ENCODE peak calls at places on chromosomes 4 and X, in six cellular contexts. S, R, N, F, E and Q are unnamed samples.

GRCh38 chrX:109959356-109959871 is 43.5 kb upstream of the TMEM164 start:
- DNase-seq in S (no peak), F (no peak), R (no peak), E (no peak), N (no peak), Q (no peak)

GRCh38 chrX:123959281-123960063 is 2.0 kb upstream of the STAG2 start:
- DNase-seq in F (no peak), S (no peak), E (no peak), R (peak), N (no peak), Q (peak)

GRCh38 chr4:122783301-122784215 is 43.1 kb upstream of the FGF2 start:
- DNase-seq in E (no peak), S (no peak), N (peak), R (peak), F (peak), Q (peak)

GRCh38 chrX:150449313-150449712 is 86.2 kb downstream of the MAMLD1 start:
- DNase-seq in S (no peak), N (no peak), F (no peak), R (no peak), E (no peak), Q (no peak)

GRCh38 chr4:2066011-2066551 is 7.0 kb downstream of the NAT8L start:
- DNase-seq in E (peak), R (no peak), S (no peak), F (no peak), N (no peak), Q (no peak)

GRCh38 chr4:101102114-101102752 is 245.1 kb downstream of the PPP3CA start:
- DNase-seq in R (peak), F (no peak), S (no peak), E (no peak), N (peak), Q (peak)

GRCh38 chr4:42638993-42639392 is 17.9 kb downstream of the ATP8A1 start:
- DNase-seq in F (no peak), R (no peak), S (no peak), N (no peak), E (no peak), Q (no peak)

GRCh38 chr4:122963222-122963621 is 40.8 kb upstream of the NUDT6 start:
- DNase-seq in R (peak), S (no peak), F (no peak), N (no peak), E (no peak), Q (no peak)

GRCh38 chr4:57147335-57148060 is 37.3 kb upstream of the IGFBP7 start:
- DNase-seq in E (no peak), N (no peak), R (peak), S (no peak), F (no peak), Q (no peak)

GRCh38 chrX:37060999-37061398 is 52.8 kb downstream of the FAM47C start:
- DNase-seq in N (peak), E (no peak), F (no peak), S (no peak), R (peak), Q (no peak)

GRCh38 chr4:184453402-184454160 is 20.8 kb downstream of the IRF2 start:
- DNase-seq in E (no peak), N (peak), R (peak), F (no peak), S (no peak), Q (no peak)

GRCh38 chr4:125198916-125199315 is 115.8 kb upstream of the FAT4 start:
- DNase-seq in N (no peak), S (no peak), E (no peak), F (no peak), R (no peak), Q (no peak)

GRCh38 chr4:179116011-179116410 is 1673.8 kb upstream of the AGA start:
- DNase-seq in E (no peak), N (no peak), R (no peak), F (no peak), S (no peak), Q (no peak)

GRCh38 chr4:86376850-86377249 is 17.0 kb upstream of the MAPK10 start:
- DNase-seq in N (no peak), E (no peak), R (no peak), F (no peak), S (no peak), Q (no peak)

GRCh38 chr4:94689155-94689554 is 68.6 kb upstream of the BMPR1B start:
- DNase-seq in N (no peak), R (no peak), F (no peak), E (no peak), S (no peak), Q (no peak)

GRCh38 chr4:70778888-70779422 is 57.2 kb downstream of the RUFY3 start:
- DNase-seq in E (no peak), S (no peak), R (peak), N (no peak), F (no peak), Q (no peak)

GRCh38 chrX:136616987-136617685 is 30.8 kb upstream of the CD40LG start:
- DNase-seq in R (no peak), F (no peak), E (no peak), S (no peak), N (no peak), Q (no peak)

GRCh38 chr4:186244835-186245234 is 17.5 kb downstream of the KLKB1 start:
- DNase-seq in R (no peak), E (no peak), N (no peak), S (no peak), F (no peak), Q (no peak)

GRCh38 chrX:153794897-153795816 is 689 bp downstream of the SSR4 start:
- DNase-seq in R (no peak), E (no peak), N (no peak), F (no peak), S (no peak), Q (no peak)